ENCODE peak calls at places on chromosomes 16 and 17, in seven cellular contexts. P is GM12891, A is HCT116, E is endothelial cell of umbilical vein, I is breast epithelium, D is prostate gland, M is vagina. O is an unnamed sample.

GRCh38 chr17:21283482-21284318 is 811 bp upstream of the MAP2K3 start:
- DNase-seq in I (no peak), A (peak), P (no peak), M (no peak), D (no peak), E (no peak), O (no peak)

GRCh38 chr16:87550510-87550961 is 51.8 kb upstream of the JPH3 start:
- DNase-seq in E (no peak), I (no peak), M (no peak), P (peak), D (peak), A (no peak), O (peak)

GRCh38 chr16:28140788-28141618 is 70.8 kb downstream of the XPO6 start:
- DNase-seq in D (no peak), E (no peak), M (no peak), A (no peak), I (no peak), P (peak), O (peak)

GRCh38 chr16:4053663-4054479 is 62.4 kb downstream of the ADCY9 start:
- DNase-seq in D (peak), E (peak), A (peak), I (peak), P (no peak), M (no peak), O (no peak)

GRCh38 chr17:57939797-57940196 is 15.4 kb downstream of the CUEDC1 start:
- DNase-seq in D (no peak), I (no peak), P (peak), A (no peak), E (no peak), M (no peak), O (peak)

GRCh38 chr16:23137818-23138217 is 11.4 kb downstream of the USP31 start:
- DNase-seq in P (no peak), A (no peak), I (no peak), D (no peak), M (no peak), E (no peak), O (no peak)

GRCh38 chr17:4881761-4882555 is 17.4 kb upstream of the C17orf107 start:
- DNase-seq in I (peak), M (no peak), D (peak), P (peak), A (no peak), E (peak), O (peak)

GRCh38 chr16:3188675-3188924 is 596 bp downstream of the OR1F1 start:
- DNase-seq in M (no peak), P (no peak), E (peak), D (no peak), I (no peak), A (no peak), O (no peak)

GRCh38 chr17:50421308-50422031 is 4.5 kb upstream of the ACSF2 start:
- DNase-seq in M (no peak), I (no peak), D (no peak), A (no peak), P (no peak), E (peak), O (no peak)

GRCh38 chr17:27457731-27458523 is 1.7 kb downstream of the KSR1 start:
- DNase-seq in E (peak), P (no peak), A (no peak), M (no peak), D (no peak), I (no peak), O (no peak)

GRCh38 chr17:39270923-39271322 is 45.2 kb upstream of the STAC2 start:
- DNase-seq in I (no peak), M (no peak), E (peak), D (no peak), P (peak), A (peak), O (no peak)

GRCh38 chr16:46712911-46713310 is 23.5 kb downstream of the ORC6 start:
- DNase-seq in M (no peak), A (no peak), P (no peak), D (no peak), I (no peak), E (no peak), O (no peak)

GRCh38 chr17:58060596-58061191 is 22.5 kb upstream of the DYNLL2 start:
- DNase-seq in D (peak), A (no peak), E (peak), P (no peak), I (peak), M (no peak), O (no peak)

GRCh38 chr17:33330877-33331276 is 37.8 kb upstream of the ASIC2 start:
- DNase-seq in M (no peak), I (no peak), D (no peak), A (no peak), E (no peak), P (no peak), O (no peak)

GRCh38 chr16:30778549-30779244 is 8.3 kb downstream of the ZNF629 start:
- DNase-seq in P (no peak), E (no peak), M (no peak), A (no peak), I (no peak), D (no peak), O (no peak)

GRCh38 chr16:29990033-29990432 is 5.4 kb downstream of the HIRIP3 start:
- DNase-seq in I (no peak), P (no peak), D (no peak), A (no peak), M (no peak), E (no peak), O (no peak)

GRCh38 chr17:45247429-45248131 is 14.3 kb downstream of the SPATA32 start:
- DNase-seq in I (peak), P (peak), E (peak), A (peak), M (no peak), D (peak), O (peak)

GRCh38 chr17:77959926-77960521 is 1.5 kb downstream of the TNRC6C start:
- DNase-seq in P (no peak), A (no peak), I (no peak), E (peak), M (no peak), D (no peak), O (no peak)

GRCh38 chr17:77749316-77749715 is 209.2 kb upstream of the TNRC6C start:
- DNase-seq in D (no peak), A (no peak), E (no peak), M (no peak), P (no peak), I (no peak), O (no peak)

GRCh38 chr16:67185003-67185865 is 1.5 kb upstream of the MATCAP1 start:
- DNase-seq in E (peak), A (peak), D (peak), I (peak), M (no peak), P (no peak), O (peak)

GRCh38 chr16:58658796-58659211 is 25.8 kb downstream of the SLC38A7 start:
- DNase-seq in P (no peak), E (no peak), A (no peak), M (no peak), I (no peak), D (no peak), O (no peak)

GRCh38 chr17:57755479-57756070 is 10.5 kb upstream of the CCDC182 start:
- DNase-seq in E (no peak), A (no peak), D (no peak), I (no peak), P (no peak), M (no peak), O (no peak)

GRCh38 chr16:70484867-70485266 is 30.5 kb downstream of the FCSK start:
- DNase-seq in M (no peak), A (no peak), E (no peak), D (no peak), P (no peak), I (no peak), O (no peak)

GRCh38 chr16:30748634-30749445 is 615 bp downstream of the PHKG2 start:
- DNase-seq in I (no peak), E (peak), A (no peak), P (peak), M (no peak), D (no peak), O (peak)

GRCh38 chr17:83198366-83199341 is 119.2 kb downstream of the METRNL start:
- DNase-seq in D (no peak), P (no peak), M (no peak), A (no peak), I (peak), E (no peak), O (no peak)

GRCh38 chr17:79992657-79993389 is 42.8 kb downstream of the TBC1D16 start:
- DNase-seq in D (no peak), E (no peak), P (no peak), A (no peak), I (no peak), M (no peak), O (no peak)

GRCh38 chr16:19361587-19361986 is 56.1 kb upstream of the TMC5 start:
- DNase-seq in P (no peak), E (no peak), I (no peak), D (no peak), A (no peak), M (no peak), O (no peak)

GRCh38 chr17:47895856-47896671 is at the start of gene SP2:
- DNase-seq in A (peak), P (peak), D (peak), I (peak), M (peak), E (peak), O (peak)

GRCh38 chr17:47894498-47895253 is 1.4 kb upstream of the SP2 start:
- DNase-seq in P (no peak), D (no peak), E (no peak), M (no peak), A (no peak), I (no peak), O (no peak)

GRCh38 chr17:47896672-47897490 is 845 bp downstream of the SP2 start:
- DNase-seq in D (no peak), P (no peak), A (no peak), E (peak), M (no peak), I (no peak), O (no peak)

GRCh38 chr17:47897561-47897960 is 1.5 kb downstream of the SP2 start:
- DNase-seq in M (no peak), A (no peak), I (no peak), P (no peak), E (no peak), D (no peak), O (no peak)

DNA sequence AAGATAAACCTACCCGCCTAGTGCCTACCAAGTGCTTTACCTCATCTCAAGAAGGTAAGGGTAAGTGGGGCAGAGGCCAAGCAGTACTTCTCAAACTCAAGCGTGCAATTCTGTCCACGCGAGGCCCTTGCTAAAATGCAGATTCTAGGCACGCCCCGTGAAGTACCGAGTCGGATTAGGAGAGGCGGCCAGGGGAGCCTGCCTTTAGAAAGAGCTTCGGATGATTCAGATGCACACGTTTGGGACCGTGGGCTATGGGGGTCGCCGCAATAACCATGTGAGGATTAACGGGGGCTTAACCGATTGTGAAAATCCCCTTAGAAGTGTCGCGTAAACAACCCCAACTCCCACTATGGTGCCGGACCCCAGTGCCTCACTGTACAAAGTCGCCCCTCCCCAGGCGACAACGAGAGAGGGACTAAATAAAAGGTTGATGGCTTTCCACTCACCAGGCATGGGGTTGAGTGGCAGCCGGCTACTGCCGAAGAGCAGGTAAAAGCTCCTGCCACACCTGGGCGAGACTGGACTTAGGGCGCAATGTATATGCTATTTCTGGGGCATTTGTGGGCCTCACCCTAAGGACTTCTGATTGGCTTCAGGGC is 681 bp upstream of the SP2 start:
- DNase-seq in M (no peak), I (no peak), A (no peak), E (no peak), P (no peak), D (peak), O (no peak)
- TF ChIP-seq POLR2AphosphoS5 in M (no peak), I (peak), A (peak), E (peak), P (peak), D (peak), O (peak)

GRCh38 chr17:74981979-74982662 is 5.3 kb upstream of the CDR2L start:
- DNase-seq in E (peak), M (no peak), P (peak), I (peak), A (peak), D (peak), O (peak)
- TF ChIP-seq POLR2A in E (peak), M (peak), P (no peak), I (peak), A (peak), D (peak), O (no peak)

DNA sequence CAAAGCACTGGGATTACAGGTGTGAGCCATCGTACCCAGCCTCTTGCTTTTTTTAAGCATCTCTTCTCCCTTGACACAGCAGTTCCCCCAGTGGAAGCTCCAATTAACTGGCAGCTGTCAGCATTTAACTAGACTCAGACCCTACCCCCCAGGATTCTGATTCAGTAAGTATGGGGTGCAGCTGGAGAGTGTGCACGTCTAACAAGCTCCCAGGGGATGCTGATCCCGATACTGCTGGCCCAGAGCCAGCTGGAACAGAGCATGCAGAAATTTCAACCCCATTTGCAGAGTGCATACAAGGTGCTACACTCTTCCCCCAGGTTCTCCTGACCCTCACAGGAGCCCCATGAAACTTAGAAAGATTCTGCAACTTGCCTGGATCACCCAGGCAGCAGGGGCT is 27.7 kb upstream of the BCO1 start:
- DNase-seq in E (no peak), D (no peak), P (no peak), M (no peak), I (no peak), A (no peak), O (no peak)
- TF ChIP-seq POLR2AphosphoS5 in E (no peak), D (no peak), P (no peak), M (no peak), I (no peak), A (no peak), O (no peak)

DNA sequence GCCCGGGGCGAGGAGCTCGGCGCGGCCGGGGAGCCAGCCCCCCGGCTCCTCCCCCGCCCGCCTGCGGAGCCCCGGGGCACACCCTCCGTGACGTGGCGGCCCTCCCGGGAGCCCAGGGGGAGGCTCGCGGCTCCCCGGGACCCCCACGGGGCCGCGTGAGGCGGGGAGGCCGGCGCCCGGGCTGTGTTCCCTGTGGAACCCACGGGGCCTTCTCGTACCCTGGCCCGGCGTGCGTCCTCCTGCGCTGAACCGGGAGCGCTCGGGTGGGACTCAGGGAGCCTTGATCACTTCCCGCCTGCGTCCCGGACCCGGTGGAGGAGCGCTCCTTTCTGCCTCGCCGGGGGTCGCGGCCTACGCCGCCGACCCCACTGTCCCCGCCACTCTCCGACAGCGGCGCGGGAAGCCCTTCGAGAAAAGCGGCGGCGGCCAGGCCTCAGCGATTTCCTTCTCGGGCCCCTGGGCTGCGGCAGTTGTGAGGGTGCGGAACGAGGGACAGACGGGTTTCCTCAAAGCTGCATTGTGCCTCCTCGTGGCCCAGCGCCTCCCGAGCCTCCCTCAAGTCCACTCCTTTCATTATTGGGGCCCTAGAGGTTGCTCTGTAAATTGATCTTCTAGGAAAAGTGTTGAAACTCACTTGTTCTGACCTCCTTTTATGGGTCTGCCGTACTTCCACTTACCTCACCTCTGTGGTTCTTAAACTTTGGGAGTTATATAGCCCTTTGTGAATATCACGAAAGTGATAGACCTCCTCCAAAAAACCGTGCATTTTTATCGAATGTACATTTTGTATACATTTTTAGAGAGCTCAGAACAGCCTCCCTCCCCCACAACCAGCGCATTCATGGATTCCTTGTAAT is 597 bp downstream of the LIG3 start:
- DNase-seq in M (no peak), E (peak), I (peak), P (peak), A (peak), D (peak), O (peak)
- TF ChIP-seq POLR2A in M (peak), E (peak), I (no peak), P (peak), A (no peak), D (no peak), O (peak)

GRCh38 chr16:48365030-48365600 is 20.1 kb downstream of the SIAH1 start:
- DNase-seq in D (peak), P (no peak), I (no peak), E (no peak), A (no peak), M (no peak), O (no peak)

GRCh38 chr16:48366165-48367093 is 18.8 kb downstream of the SIAH1 start:
- DNase-seq in M (no peak), D (peak), I (no peak), A (peak), E (peak), P (peak), O (no peak)

GRCh38 chr16:48367443-48368049 is 17.7 kb downstream of the SIAH1 start:
- DNase-seq in E (no peak), A (no peak), M (no peak), D (no peak), P (no peak), I (no peak), O (no peak)

GRCh38 chr16:48369765-48370164 is 15.4 kb downstream of the SIAH1 start:
- DNase-seq in I (no peak), D (no peak), E (no peak), P (no peak), A (no peak), M (no peak), O (no peak)

DNA sequence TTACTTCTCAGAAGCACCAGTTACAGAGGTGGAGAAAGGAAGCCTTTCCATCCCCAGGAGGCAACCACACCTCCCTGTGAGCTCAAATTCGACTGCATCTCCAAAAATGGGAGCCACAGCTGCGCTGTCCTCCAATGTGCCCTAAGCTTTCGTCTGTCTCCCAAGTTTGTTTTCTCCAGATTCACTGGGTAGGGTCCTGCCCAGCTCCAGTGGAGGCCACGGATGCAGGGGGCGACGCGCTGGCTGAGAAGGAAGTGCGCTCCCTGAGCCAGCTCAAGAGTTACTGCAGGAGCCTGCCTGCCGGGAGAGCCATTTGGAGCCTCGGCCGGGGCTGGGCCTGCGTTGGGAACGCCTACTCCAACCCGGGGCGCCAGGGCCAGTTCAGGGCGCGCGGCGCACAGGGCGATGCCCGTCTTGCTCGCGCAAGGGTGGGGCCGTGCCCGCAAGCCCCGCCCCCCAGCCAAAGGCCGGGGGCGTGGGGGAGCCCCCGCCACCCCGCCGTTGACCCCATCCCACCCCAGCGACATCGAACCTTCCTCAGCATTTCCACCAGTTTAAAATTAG is 19.5 kb downstream of the SIAH1 start:
- DNase-seq in D (peak), I (peak), M (no peak), P (peak), E (peak), A (peak), O (peak)
- TF ChIP-seq POLR2AphosphoS5 in D (peak), I (no peak), M (no peak), P (peak), E (peak), A (peak), O (no peak)